ENCODE peak calls at places on chromosome 13, in ten cellular contexts. Z, N, U, A, H, W, R, J, E and F are unnamed samples.

GRCh38 chr13:57858376-57858775 is 226.8 kb downstream of the PCDH17 start:
- DNase-seq in A (no peak), E (no peak), J (no peak), R (no peak), H (no peak), N (no peak), Z (no peak), U (no peak), W (no peak), F (no peak)

GRCh38 chr13:98480915-98481510 is 95.9 kb downstream of the STK24 start:
- DNase-seq in N (no peak), Z (no peak), A (no peak), H (peak; percentile 73), J (peak; percentile 29), E (no peak), U (peak; percentile 35), R (peak; percentile 69), W (no peak), F (no peak)

GRCh38 chr13:85806553-85807175 is 7.4 kb upstream of the SLITRK6 start:
- DNase-seq in U (no peak), W (peak; percentile 27), R (peak; percentile 61), N (peak; percentile 55), A (no peak), E (no peak), J (peak; percentile 77), H (no peak), Z (no peak), F (no peak)

GRCh38 chr13:49701481-49701880 is 10.2 kb upstream of the EBPL start:
- DNase-seq in A (no peak), E (no peak), H (no peak), N (no peak), R (no peak), Z (no peak), W (no peak), U (no peak), J (no peak), F (no peak)

GRCh38 chr13:80006940-80007339 is 334.0 kb downstream of the SPRY2 start:
- DNase-seq in H (no peak), J (no peak), A (no peak), N (no peak), R (no peak), W (no peak), E (no peak), Z (no peak), U (no peak), F (no peak)

GRCh38 chr13:98476538-98476966 is 100.4 kb downstream of the STK24 start:
- DNase-seq in Z (no peak), A (no peak), R (peak; percentile 92), U (peak; percentile 85), E (no peak), W (peak; percentile 67), H (peak; percentile 96), J (no peak), N (peak; percentile 96), F (no peak)

GRCh38 chr13:49314344-49314882 is 66.7 kb downstream of the CDADC1 start:
- DNase-seq in E (no peak), N (no peak), R (peak; percentile 65), J (no peak), W (no peak), U (no peak), A (no peak), Z (no peak), H (no peak), F (no peak)

GRCh38 chr13:66844933-66845332 is 385.2 kb downstream of the PCDH9 start:
- DNase-seq in E (no peak), Z (no peak), U (no peak), A (no peak), R (no peak), J (no peak), N (no peak), W (no peak), H (no peak), F (no peak)

GRCh38 chr13:36343766-36344165 is 2.4 kb downstream of the SPART start:
- DNase-seq in E (peak; percentile 50), R (no peak), Z (no peak), H (no peak), W (no peak), J (no peak), N (no peak), A (no peak), U (no peak), F (no peak)

GRCh38 chr13:51638497-51638871 is 54.2 kb downstream of the WDFY2 start:
- DNase-seq in W (peak; percentile 20), N (peak; percentile 70), Z (no peak), A (no peak), U (no peak), R (no peak), J (peak; percentile 58), E (no peak), H (no peak), F (no peak)

GRCh38 chr13:110409581-110409992 is 102.5 kb downstream of the COL4A2 start:
- DNase-seq in Z (no peak), W (no peak), R (peak; percentile 68), U (no peak), N (peak; percentile 92), A (no peak), J (no peak), H (no peak), E (no peak), F (no peak)

GRCh38 chr13:21365574-21365973 is 93.5 kb downstream of the ZDHHC20 start:
- DNase-seq in R (no peak), U (no peak), J (no peak), H (peak; percentile 55), Z (no peak), W (no peak), E (no peak), A (no peak), N (no peak), F (no peak)

GRCh38 chr13:40445557-40445990 is 220.9 kb downstream of the FOXO1 start:
- DNase-seq in H (peak; percentile 53), E (no peak), W (peak; percentile 88), U (no peak), A (no peak), J (no peak), N (peak; percentile 27), R (no peak), Z (no peak), F (no peak)

GRCh38 chr13:81770868-81771505 is 1430.1 kb upstream of the SPRY2 start:
- DNase-seq in E (no peak), N (no peak), Z (no peak), U (no peak), R (no peak), W (no peak), H (no peak), A (no peak), J (no peak), F (no peak)

GRCh38 chr13:114079601-114080536 is 52.6 kb downstream of the RASA3 start:
- DNase-seq in U (no peak), E (peak; percentile 6), R (no peak), Z (no peak), J (no peak), N (no peak), A (peak; percentile 28), H (no peak), W (no peak), F (no peak)

GRCh38 chr13:27177852-27178251 is 6.2 kb upstream of the USP12 start:
- DNase-seq in H (no peak), R (no peak), W (no peak), E (no peak), A (no peak), Z (no peak), U (no peak), N (no peak), J (no peak), F (no peak)

GRCh38 chr13:50375792-50376191 is 360.5 kb downstream of the KCNRG start:
- DNase-seq in N (peak; percentile 65), U (no peak), H (no peak), A (no peak), J (peak; percentile 65), Z (no peak), E (no peak), R (peak; percentile 68), W (no peak), F (no peak)

GRCh38 chr13:50685491-50685890 is 158.0 kb downstream of the DLEU7 start:
- DNase-seq in E (peak; percentile 73), H (no peak), U (no peak), Z (no peak), N (no peak), W (no peak), J (no peak), R (no peak), A (peak; percentile 34), F (no peak)

GRCh38 chr13:69857188-69857821 is 250.3 kb upstream of the ATXN8OS start:
- DNase-seq in H (no peak), A (no peak), J (peak; percentile 64), R (peak; percentile 1), U (no peak), N (peak; percentile 1), W (peak; percentile 18), E (no peak), Z (no peak), F (no peak)

GRCh38 chr13:49936085-49936942 is at the start of gene SPRYD7:
- DNase-seq in J (peak; percentile 98), U (peak; percentile 91), R (peak; percentile 97), H (peak; percentile 96), N (peak; percentile 98), A (peak; percentile 98), Z (peak; percentile 68), W (peak; percentile 94), E (peak; percentile 99), F (peak; percentile 98)

GRCh38 chr13:99346328-99347070 is 39.3 kb upstream of the GPR183 start:
- DNase-seq in R (no peak), A (no peak), U (no peak), H (no peak), Z (no peak), W (no peak), N (no peak), J (no peak), E (no peak), F (no peak)

GRCh38 chr13:50513528-50513863 is 330.0 kb downstream of the DLEU7 start:
- DNase-seq in R (no peak), U (no peak), J (no peak), N (no peak), A (no peak), E (no peak), W (no peak), H (no peak), Z (no peak), F (no peak)

GRCh38 chr13:49587311-49587847 is 2.0 kb upstream of the RCBTB1 start:
- DNase-seq in U (no peak), H (no peak), W (peak; percentile 67), R (peak; percentile 67), Z (no peak), A (no peak), N (peak; percentile 47), J (no peak), E (no peak), F (no peak)

GRCh38 chr13:34751492-34751891 is 190.6 kb upstream of the NBEA start:
- DNase-seq in H (no peak), U (no peak), W (no peak), J (no peak), Z (no peak), E (no peak), N (no peak), A (no peak), R (no peak), F (no peak)

GRCh38 chr13:110420626-110421025 is 113.5 kb downstream of the COL4A2 start:
- DNase-seq in Z (no peak), W (no peak), E (no peak), H (no peak), A (no peak), U (no peak), R (no peak), J (no peak), N (no peak), F (no peak)

GRCh38 chr13:109790071-109790470 is 3.7 kb upstream of the IRS2 start:
- DNase-seq in N (peak; percentile 25), H (no peak), U (no peak), W (no peak), E (no peak), R (no peak), Z (no peak), A (no peak), J (no peak), F (no peak)

GRCh38 chr13:108269601-108270328 is at the start of gene TNFSF13B:
- DNase-seq in Z (no peak), W (no peak), R (peak; percentile 40), J (no peak), A (peak; percentile 36), U (peak; percentile 34), E (peak; percentile 32), H (peak; percentile 76), N (peak; percentile 19), F (peak; percentile 72)

GRCh38 chr13:113806526-113806925 is 47.5 kb downstream of the TMEM255B start:
- DNase-seq in U (no peak), H (no peak), A (no peak), E (no peak), N (no peak), J (no peak), R (no peak), W (no peak), Z (no peak), F (no peak)